ENCODE peak calls at places on chromosomes 16 and 17, in nine cellular contexts. J is cardiac fibroblast; D is ovary; L is occipital lobe; C is GM13977; S is astrocyte of the hippocampus; E is HT1080; T is stomach; B is activated naive CD4-positive, alpha-beta T cell treated with anti-CD3 and anti-CD28 coated beads, Interleukin-2, amount 10 ng/mL, durations not matched to agents 7 days and 5 days. U is an unnamed sample.

GRCh38 chr16:22109258-22109898 is 17.0 kb downstream of the VWA3A start:
- DNase-seq in B (no peak), C (no peak), J (no peak), S (no peak), D (no peak), L (no peak), E (no peak), T (no peak), U (no peak)

GRCh38 chr17:10032142-10032541 is 127.1 kb upstream of the RCVRN start:
- DNase-seq in J (no peak), S (peak; percentile 20), T (no peak), D (no peak), B (no peak), C (no peak), L (no peak), E (no peak), U (no peak)

GRCh38 chr17:49858796-49859195 is 10.9 kb upstream of the TAC4 start:
- DNase-seq in T (no peak), D (no peak), L (no peak), J (no peak), E (no peak), S (no peak), C (no peak), B (no peak), U (no peak)

GRCh38 chr16:75070055-75070841 is 46.3 kb downstream of the LDHD start:
- DNase-seq in L (peak; percentile 41), T (peak; percentile 59), B (no peak), E (no peak), J (no peak), C (no peak), D (no peak), S (no peak), U (no peak)

GRCh38 chr16:981695-982151 is at the start of gene SOX8:
- DNase-seq in C (no peak), L (no peak), J (no peak), S (no peak), E (no peak), T (peak; percentile 43), D (no peak), B (no peak), U (no peak)

GRCh38 chr16:66408181-66409048 is 18.7 kb upstream of the BEAN1 start:
- DNase-seq in T (no peak), E (peak; percentile 85), C (no peak), B (peak; percentile 55), S (peak; percentile 81), D (no peak), J (peak; percentile 94), L (no peak), U (no peak)

GRCh38 chr17:3788200-3788599 is 12.8 kb downstream of the ITGAE start:
- DNase-seq in J (no peak), E (peak; percentile 45), C (no peak), B (peak; percentile 33), S (no peak), D (no peak), L (no peak), T (no peak), U (no peak)

GRCh38 chr17:9261059-9262029 is 240.0 kb downstream of the NTN1 start:
- DNase-seq in S (no peak), T (no peak), J (no peak), B (no peak), E (no peak), D (no peak), L (no peak), C (no peak), U (no peak)

GRCh38 chr16:56311208-56312027 is 113.9 kb downstream of the AMFR start:
- DNase-seq in J (no peak), E (no peak), C (no peak), S (no peak), B (no peak), T (no peak), D (no peak), L (no peak), U (no peak)

GRCh38 chr16:67504190-67505021 is 21.1 kb upstream of the AGRP start:
- DNase-seq in S (peak; percentile 31), J (peak; percentile 14), E (peak; percentile 72), C (peak; percentile 64), D (no peak), L (no peak), T (no peak), B (peak; percentile 83), U (no peak)

GRCh38 chr16:72467157-72467759 is 295.3 kb upstream of the PMFBP1 start:
- DNase-seq in L (no peak), C (peak; percentile 23), S (peak; percentile 60), E (peak; percentile 40), J (peak; percentile 79), D (no peak), T (no peak), B (no peak), U (no peak)

U was measured in mesenteric fat pad.